ENCODE peak calls at places on chromosome 14, in eight cellular contexts. K is A549, Y is brain microvascular endothelial cell, D is HFFc6, F is B cell, Q is GM10248, L is body of pancreas, N is AG10803. B is an unnamed sample.

GRCh38 chr14:23409966-23410635 is 2.0 kb upstream of the MYH6 start:
- DNase-seq in F (no peak), L (no peak), Q (no peak), K (no peak), Y (no peak), N (no peak), D (no peak), B (no peak)

GRCh38 chr14:42469637-42470426 is 863.2 kb downstream of the LRFN5 start:
- DNase-seq in F (no peak), Q (no peak), L (no peak), K (peak; percentile 26), N (no peak), D (no peak), Y (no peak), B (peak; percentile 50)

GRCh38 chr14:64438181-64438839 is 27.0 kb upstream of the AKAP5 start:
- DNase-seq in N (peak; percentile 95), Q (no peak), Y (peak; percentile 89), D (peak; percentile 80), F (no peak), L (no peak), K (peak; percentile 67), B (peak; percentile 63)

GRCh38 chr14:103123634-103124500 is 606 bp downstream of the TNFAIP2 start:
- DNase-seq in F (no peak), Q (no peak), L (peak; percentile 54), Y (no peak), N (peak; percentile 48), K (no peak), D (no peak), B (no peak)

GRCh38 chr14:75751291-75751690 is 90.2 kb downstream of the TTLL5 start:
- DNase-seq in L (no peak), K (no peak), D (peak; percentile 28), Q (no peak), F (no peak), Y (peak; percentile 22), N (peak; percentile 31), B (no peak)

GRCh38 chr14:68596211-68596610 is 196.7 kb downstream of the ZFP36L1 start:
- DNase-seq in N (no peak), Q (no peak), Y (no peak), F (no peak), L (no peak), K (no peak), D (no peak), B (no peak)

GRCh38 chr14:67835596-67835995 is 16.0 kb downstream of the RAD51B start:
- DNase-seq in F (no peak), D (no peak), Q (no peak), Y (no peak), N (no peak), L (no peak), K (no peak), B (no peak)

GRCh38 chr14:20606190-20606901 is 15.2 kb upstream of the RNASE12 start:
- DNase-seq in Y (peak; percentile 53), N (peak; percentile 12), Q (no peak), K (peak; percentile 44), F (no peak), D (peak; percentile 49), L (peak; percentile 50), B (peak; percentile 60)

GRCh38 chr14:21090194-21090939 is 8.1 kb downstream of the ZNF219 start:
- DNase-seq in L (peak; percentile 50), Y (no peak), Q (no peak), N (no peak), D (no peak), F (no peak), K (peak; percentile 58), B (no peak)

GRCh38 chr14:104983231-104983721 is 2.3 kb upstream of the CLBA1 start:
- DNase-seq in L (no peak), K (no peak), D (no peak), Q (no peak), Y (no peak), N (no peak), F (no peak), B (no peak)

GRCh38 chr14:61461808-61462275 is 140.5 kb downstream of the PRKCH start:
- DNase-seq in Q (peak; percentile 55), L (no peak), Y (peak; percentile 82), F (peak; percentile 64), K (peak; percentile 73), N (peak; percentile 74), D (peak; percentile 76), B (peak; percentile 78)

GRCh38 chr14:100709956-100710284 is 16.8 kb upstream of the DLK1 start:
- DNase-seq in N (no peak), D (no peak), K (no peak), F (no peak), Y (no peak), L (no peak), Q (no peak), B (no peak)
- TF ChIP-seq CTCF in N (no peak), D (peak; percentile 42), K (peak; percentile 9), F (peak; percentile 18), Y (no peak), L (no peak), Q (no peak), B (no peak)

GRCh38 chr14:88468396-88468795 is 82.9 kb downstream of the SPATA7 start:
- DNase-seq in L (no peak), K (no peak), Q (no peak), D (peak; percentile 91), N (peak; percentile 55), F (no peak), Y (peak; percentile 38), B (peak; percentile 20)

DNA sequence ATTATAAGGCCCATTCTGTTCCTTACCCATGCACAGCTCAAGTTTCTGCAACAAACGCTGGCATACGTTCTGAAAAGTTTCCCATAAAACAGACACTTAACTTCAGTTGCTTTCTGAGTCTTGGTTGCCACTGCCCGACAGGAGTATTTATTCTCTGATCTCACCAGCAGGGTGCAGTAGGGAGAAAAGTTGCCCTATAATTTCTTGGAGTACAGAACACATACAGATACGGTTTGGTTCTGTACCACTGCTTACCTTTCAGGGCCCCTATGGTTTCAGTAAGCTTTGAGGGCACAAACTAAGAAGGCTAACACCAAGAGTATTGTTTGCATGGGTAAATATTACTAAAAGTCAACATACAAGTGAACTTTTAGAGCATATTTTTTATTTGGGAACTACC is 77.9 kb downstream of the SPATA7 start:
- DNase-seq in N (no peak), F (no peak), Q (peak; percentile 49), D (peak; percentile 21), K (peak; percentile 39), Y (no peak), L (no peak), B (peak; percentile 52)
- TF ChIP-seq CTCF in N (peak; percentile 39), F (no peak), Q (peak; percentile 12), D (peak; percentile 78), K (peak; percentile 23), Y (peak; percentile 47), L (no peak), B (peak; percentile 27)

DNA sequence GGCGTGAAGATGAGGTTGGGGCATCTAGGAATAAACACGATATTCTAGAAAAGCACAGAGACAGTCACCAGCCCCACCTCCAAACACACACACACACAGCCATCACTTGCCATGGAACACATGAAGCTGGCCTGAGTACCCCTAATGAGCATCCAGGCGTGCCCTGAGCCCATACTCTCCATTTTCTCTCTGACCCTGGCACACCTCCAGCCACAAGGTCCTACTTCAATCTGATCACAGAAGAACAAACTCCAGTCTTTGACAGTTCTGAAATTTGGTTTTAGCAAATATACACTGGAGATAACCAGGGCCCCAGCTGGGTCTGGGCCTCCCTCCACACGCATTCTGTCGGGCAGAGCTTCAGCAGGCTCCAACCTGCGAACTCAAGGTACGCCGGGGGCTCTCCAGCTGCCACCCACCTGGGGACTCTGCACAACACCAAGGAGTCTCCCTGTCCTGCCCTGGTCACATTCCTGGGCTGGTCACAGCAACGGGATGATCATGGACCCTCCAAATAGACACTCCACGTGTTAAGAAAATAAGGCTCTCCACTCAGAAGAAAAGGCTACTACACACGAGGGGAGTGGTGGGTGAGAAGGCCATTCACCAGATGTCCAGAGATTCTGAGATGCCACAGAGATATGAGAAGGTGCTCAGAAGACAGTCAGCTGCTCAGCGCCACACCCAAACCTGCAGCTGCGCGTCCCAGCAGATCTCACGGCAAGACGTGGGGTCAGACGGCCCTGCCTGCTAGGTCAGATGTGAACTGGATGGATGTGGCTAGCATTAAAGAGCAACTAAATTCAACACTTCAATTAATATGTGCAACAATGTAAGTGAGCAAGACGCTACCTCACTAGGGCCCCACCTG is 57.0 kb upstream of the PNMA1 start:
- DNase-seq in D (no peak), K (no peak), L (no peak), N (no peak), Y (no peak), Q (no peak), F (no peak), B (no peak)
- TF ChIP-seq CTCF in D (no peak), K (no peak), L (no peak), N (no peak), Y (no peak), Q (no peak), F (no peak), B (no peak)

GRCh38 chr14:35140718-35141581 is 18.6 kb downstream of the PRORP start:
- DNase-seq in D (peak; percentile 50), L (no peak), Y (no peak), F (no peak), K (no peak), N (peak; percentile 39), Q (no peak), B (no peak)
- TF ChIP-seq CTCF in D (peak; percentile 82), L (no peak), Y (no peak), F (peak; percentile 80), K (peak; percentile 31), N (peak; percentile 53), Q (peak; percentile 23), B (peak; percentile 19)